ENCODE peak calls at places on chromosomes 16 and 17, in six cellular contexts. H, K, F, V, E and U are unnamed samples.

GRCh38 chr17:60333628-60334031 is 58.3 kb downstream of the USP32 start:
- DNase-seq in H (no peak), K (no peak), F (no peak), V (no peak), E (no peak), U (no peak)

GRCh38 chr16:22353188-22353919 is 21.1 kb downstream of the CDR2 start:
- DNase-seq in H (no peak), K (no peak), F (peak), V (no peak), E (peak), U (peak)

GRCh38 chr17:49404371-49404770 is 10.3 kb downstream of the PHB1 start:
- DNase-seq in H (no peak), K (no peak), F (no peak), V (no peak), E (no peak), U (no peak)

GRCh38 chr17:76382305-76382802 is 2.1 kb upstream of the SPHK1 start:
- DNase-seq in H (no peak), K (peak), F (no peak), V (peak), E (no peak), U (peak)

GRCh38 chr17:12709063-12709462 is 43.4 kb downstream of the MYOCD start:
- DNase-seq in H (no peak), K (no peak), F (no peak), V (no peak), E (no peak), U (no peak)

GRCh38 chr16:81097230-81097629 is 1.0 kb upstream of the GCSH start:
- DNase-seq in H (no peak), K (no peak), F (no peak), V (no peak), E (no peak), U (no peak)

GRCh38 chr17:50146230-50146926 is 4.1 kb downstream of the PPP1R9B start:
- DNase-seq in H (no peak), K (no peak), F (no peak), V (no peak), E (no peak), U (no peak)

GRCh38 chr17:17391575-17392370 is 85.0 kb upstream of the MED9 start:
- DNase-seq in H (no peak), K (no peak), F (peak), V (no peak), E (peak), U (no peak)

GRCh38 chr17:30376621-30377452 is 1.9 kb upstream of the CPD start:
- DNase-seq in H (no peak), K (no peak), F (peak), V (peak), E (peak), U (no peak)

GRCh38 chr17:38663125-38663751 is 11.5 kb downstream of the EPOP start:
- DNase-seq in H (peak), K (peak), F (peak), V (no peak), E (no peak), U (peak)

GRCh38 chr17:82840431-82840831 is 609 bp upstream of the ZNF750 start:
- DNase-seq in H (no peak), K (no peak), F (no peak), V (no peak), E (no peak), U (peak)

GRCh38 chr17:7380321-7380720 is 568 bp upstream of the TNK1 start:
- DNase-seq in H (peak), K (peak), F (no peak), V (peak), E (no peak), U (no peak)

GRCh38 chr17:9725575-9725974 is 65.8 kb downstream of the DHRS7C start:
- DNase-seq in H (no peak), K (no peak), F (no peak), V (peak), E (no peak), U (no peak)

GRCh38 chr16:68359398-68360191 is 48.8 kb downstream of the PRMT7 start:
- DNase-seq in H (no peak), K (no peak), F (no peak), V (no peak), E (no peak), U (no peak)

GRCh38 chr17:73192219-73192893 is 499 bp upstream of the COG1 start:
- DNase-seq in H (peak), K (peak), F (peak), V (peak), E (no peak), U (peak)

GRCh38 chr17:58667934-58668597 is 23.8 kb downstream of the TEX14 start:
- DNase-seq in H (no peak), K (no peak), F (no peak), V (no peak), E (no peak), U (peak)

GRCh38 chr16:2046889-2047329 is 725 bp downstream of the NTHL1 start:
- DNase-seq in H (no peak), K (no peak), F (no peak), V (no peak), E (no peak), U (no peak)

GRCh38 chr16:85231959-85232358 is 119.7 kb upstream of the CIBAR2 start:
- DNase-seq in H (no peak), K (no peak), F (no peak), V (peak), E (no peak), U (no peak)

GRCh38 chr17:80991645-80992076 is at the start of gene CHMP6:
- DNase-seq in H (no peak), K (peak), F (peak), V (peak), E (no peak), U (peak)
- TF ChIP-seq CTCF in H (peak), K (no peak), F (no peak), V (peak), E (no peak), U (peak)

GRCh38 chr16:57042157-57043111 is 49.9 kb upstream of the CPNE2 start:
- DNase-seq in H (no peak), K (no peak), F (no peak), V (no peak), E (peak), U (peak)
- H3K27ac ChIP-seq in H (peak), K (no peak), F (no peak), V (no peak), E (peak), U (peak)

GRCh38 chr16:88060524-88061219 is 109.4 kb downstream of the BANP start:
- DNase-seq in H (no peak), K (no peak), F (no peak), V (no peak), E (no peak), U (no peak)
- TF ChIP-seq CTCF in H (no peak), K (peak), F (peak), V (no peak), E (no peak), U (no peak)

DNA sequence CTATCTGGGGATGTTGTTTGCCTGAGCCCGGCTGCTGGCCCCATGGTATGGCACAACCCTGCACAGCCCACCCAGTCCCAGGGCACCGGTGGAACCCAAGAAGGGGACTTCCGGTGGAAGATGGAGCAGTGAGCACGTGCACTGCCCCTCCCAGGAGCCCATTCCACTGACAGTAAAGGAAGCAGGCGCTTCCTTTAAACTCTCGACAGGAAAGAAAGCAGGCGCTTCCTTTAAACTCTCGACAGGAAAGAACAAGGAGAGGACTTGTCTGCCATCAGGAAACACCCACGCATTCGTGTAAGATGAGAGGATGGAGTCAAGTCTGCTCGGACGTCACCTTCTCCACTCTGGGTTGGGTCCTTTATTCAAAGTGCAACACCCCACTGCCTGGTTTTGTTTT is 53.7 kb downstream of the IL21R start:
- DNase-seq in H (no peak), K (no peak), F (peak), V (no peak), E (no peak), U (no peak)
- H3K27ac ChIP-seq in H (no peak), K (no peak), F (no peak), V (no peak), E (no peak), U (no peak)